ENCODE peak calls at places on chromosomes 5 and 9, in five cellular contexts. I, J, K, H and M are unnamed samples.
A peak's percentile ranks its signal among the peaks of the same experiment; 100 is the strongest.

GRCh38 chr9:108776920-108777650 is 78.7 kb downstream of the ACTL7B start:
- DNase-seq in I (no peak), J (peak; percentile 19), K (no peak), H (no peak), M (no peak)

GRCh38 chr5:149439899-149440655 is 61.0 kb upstream of the IL17B start:
- DNase-seq in I (peak; percentile 50), J (peak; percentile 47), K (peak; percentile 91), H (no peak), M (peak; percentile 90)

GRCh38 chr5:87311400-87312279 is 44.0 kb downstream of the RASA1 start:
- DNase-seq in I (no peak), J (peak; percentile 11), K (no peak), H (no peak), M (no peak)

GRCh38 chr5:92678576-92679105 is 902.4 kb downstream of the NR2F1-AS1 start:
- DNase-seq in I (peak; percentile 8), J (no peak), K (no peak), H (no peak), M (no peak)

GRCh38 chr9:95912773-95913172 is 37.3 kb downstream of the ERCC6L2 start:
- DNase-seq in I (no peak), J (no peak), K (no peak), H (no peak), M (no peak)

GRCh38 chr9:79572891-79573696 is 1.3 kb downstream of the TLE4 start:
- DNase-seq in I (peak; percentile 62), J (no peak), K (peak; percentile 50), H (no peak), M (peak; percentile 71)

GRCh38 chr5:67530609-67531255 is 334.1 kb upstream of the CD180 start:
- DNase-seq in I (peak; percentile 44), J (no peak), K (no peak), H (no peak), M (no peak)

GRCh38 chr5:139822553-139823425 is 27.2 kb downstream of the PSD2 start:
- DNase-seq in I (no peak), J (no peak), K (no peak), H (no peak), M (no peak)

GRCh38 chr9:105415344-105415980 is 32.4 kb upstream of the FSD1L start:
- DNase-seq in I (peak; percentile 72), J (peak; percentile 55), K (peak; percentile 72), H (peak; percentile 79), M (peak; percentile 87)

GRCh38 chr5:76386360-76386759 is 16.7 kb upstream of the IQGAP2 start:
- DNase-seq in I (no peak), J (no peak), K (peak; percentile 94), H (no peak), M (no peak)

GRCh38 chr5:151772029-151772867 is 494 bp downstream of the G3BP1 start:
- DNase-seq in I (peak; percentile 81), J (no peak), K (peak; percentile 65), H (peak; percentile 32), M (peak; percentile 73)

GRCh38 chr5:179268399-179268952 is 76.8 kb downstream of the ADAMTS2 start:
- DNase-seq in I (peak; percentile 18), J (no peak), K (peak; percentile 14), H (no peak), M (peak; percentile 34)

GRCh38 chr9:130321539-130321938 is 56.0 kb downstream of the HMCN2 start:
- DNase-seq in I (no peak), J (no peak), K (no peak), H (no peak), M (peak; percentile 68)

GRCh38 chr5:41112486-41113455 is 41.6 kb upstream of the MROH2B start:
- DNase-seq in I (no peak), J (peak; percentile 86), K (no peak), H (no peak), M (no peak)

GRCh38 chr9:12784461-12785250 is 9.8 kb downstream of the LURAP1L start:
- DNase-seq in I (no peak), J (peak; percentile 98), K (peak; percentile 40), H (no peak), M (no peak)

GRCh38 chr9:38373679-38374078 is 18.8 kb upstream of the ALDH1B1 start:
- DNase-seq in I (no peak), J (no peak), K (no peak), H (no peak), M (peak; percentile 12)
- H3K9ac ChIP-seq in I (no peak overlapping the region), J (no peak overlapping the region), K (no peak overlapping the region), H (no peak overlapping the region), M (no peak overlapping the region)

GRCh38 chr5:172743112-172743959 is 27.7 kb downstream of the DUSP1 start:
- DNase-seq in I (no peak), J (no peak), K (no peak), H (no peak), M (no peak)

GRCh38 chr5:172741206-172741582 is 29.8 kb downstream of the DUSP1 start:
- DNase-seq in I (no peak), J (no peak), K (no peak), H (no peak), M (no peak)

GRCh38 chr5:172740483-172741205 is 30.4 kb downstream of the DUSP1 start:
- DNase-seq in I (no peak), J (peak; percentile 93), K (no peak), H (no peak), M (no peak)

GRCh38 chr5:172736524-172737135 is 34.4 kb downstream of the DUSP1 start:
- DNase-seq in I (no peak), J (no peak), K (no peak), H (no peak), M (no peak)

DNA sequence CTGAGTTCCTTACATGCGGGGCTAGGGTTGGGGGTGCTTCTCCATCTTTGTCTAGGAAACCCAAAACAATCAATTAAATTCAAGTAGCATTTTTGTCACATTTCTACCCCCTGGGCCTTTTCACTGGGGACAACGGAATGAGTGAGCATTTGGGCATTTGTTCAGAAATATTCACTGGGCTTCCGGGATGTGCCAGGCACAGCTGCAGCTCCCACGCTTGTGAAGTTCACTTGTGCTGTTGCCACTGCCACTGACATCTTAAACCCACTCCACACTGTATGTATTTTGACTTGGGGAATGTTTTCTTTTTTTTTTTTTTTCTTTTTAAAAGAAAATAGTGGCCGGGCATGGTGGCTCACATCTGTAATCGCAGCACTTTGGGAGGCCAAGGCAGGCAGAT is 31.6 kb downstream of the DUSP1 start:
- DNase-seq in I (no peak), J (no peak), K (no peak), H (no peak), M (no peak)
- H3K27ac ChIP-seq in I (no peak overlapping the region), J (no peak overlapping the region), K (no peak overlapping the region), H (no peak overlapping the region), M (no peak overlapping the region)

GRCh38 chr5:134570886-134571285 is 45.4 kb downstream of the JADE2 start:
- DNase-seq in I (no peak), J (no peak), K (no peak), H (no peak), M (no peak)
- H3K4me1 ChIP-seq in I (peaks cover 17% of the 10 kb centered on the region), J (peaks cover 16% of the 10 kb centered on the region), K (peaks cover 3% of the 10 kb centered on the region), H (peaks cover 13% of the 10 kb centered on the region), M (no peaks in the 10 kb centered on the region)

DNA sequence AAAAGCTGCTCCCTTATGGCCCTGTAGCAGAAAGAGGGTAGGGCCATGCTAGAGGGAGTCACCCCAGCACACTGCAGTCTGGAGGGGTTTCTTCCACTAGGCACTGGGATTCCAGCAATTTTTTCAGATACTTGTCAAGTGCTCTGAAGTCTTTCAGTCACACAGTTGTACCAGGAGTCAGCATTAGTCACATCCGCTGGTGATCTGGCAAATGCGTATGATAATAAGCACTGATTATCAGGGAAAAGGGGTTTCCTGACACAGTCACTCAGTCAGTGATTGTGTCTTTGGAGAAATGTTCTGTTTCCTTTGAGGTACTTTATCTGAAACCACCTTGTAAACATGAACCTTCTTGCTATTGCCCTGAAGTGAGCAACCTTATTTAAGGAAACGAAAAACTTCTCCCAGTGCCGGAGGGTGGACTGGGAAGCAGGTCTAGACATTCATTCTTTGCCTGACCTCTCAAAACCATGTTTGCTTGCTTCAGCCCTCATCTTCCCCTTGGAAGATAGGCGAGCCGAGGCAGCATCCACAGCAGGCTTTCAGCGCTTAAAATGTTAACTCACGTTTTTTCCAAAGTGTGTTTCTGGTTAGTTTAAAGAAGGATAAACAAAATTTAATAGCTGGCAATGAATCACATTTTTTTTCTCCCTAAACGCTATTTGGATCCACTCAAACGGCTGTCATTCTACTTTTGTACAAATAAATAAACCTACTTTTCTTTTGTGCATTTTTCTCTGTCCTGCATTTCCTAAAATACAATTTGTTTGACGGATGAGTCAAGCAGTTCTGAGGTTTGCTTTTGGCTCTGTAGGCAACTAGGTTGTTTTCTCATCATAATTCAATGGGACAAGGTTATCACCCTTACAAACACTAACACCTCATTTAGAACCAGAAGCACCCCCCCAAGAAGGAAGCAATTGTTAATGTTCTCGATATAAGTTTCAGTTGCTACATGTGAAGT is 77.7 kb downstream of the FOXD1 start:
- DNase-seq in I (no peak), J (peak; percentile 98), K (no peak), H (no peak), M (peak; percentile 65)
- H3K9ac ChIP-seq in I (peak overlapping the region; percentile 82), J (no peak overlapping the region), K (no peak overlapping the region), H (no peak overlapping the region), M (no peak overlapping the region)

GRCh38 chr5:174320051-174320450 is 274.5 kb downstream of the NSG2 start:
- DNase-seq in I (no peak), J (no peak), K (no peak), H (no peak), M (peak; percentile 41)
- H3K27ac ChIP-seq in I (no peak overlapping the region), J (no peak overlapping the region), K (no peak overlapping the region), H (no peak overlapping the region), M (no peak overlapping the region)

GRCh38 chr5:173483160-173483559 is 133.3 kb downstream of the BOD1 start:
- DNase-seq in I (no peak), J (no peak), K (no peak), H (no peak), M (no peak)
- H3K4me1 ChIP-seq in I (no peaks in the 10 kb centered on the region), J (peaks cover 12% of the 10 kb centered on the region), K (no peaks in the 10 kb centered on the region), H (no peaks in the 10 kb centered on the region), M (no peaks in the 10 kb centered on the region)

GRCh38 chr5:116810937-116811336 is 236.3 kb upstream of the SEMA6A start:
- DNase-seq in I (no peak), J (no peak), K (no peak), H (peak; percentile 31), M (no peak)

GRCh38 chr5:116813906-116814305 is 239.3 kb upstream of the SEMA6A start:
- DNase-seq in I (no peak), J (no peak), K (no peak), H (no peak), M (no peak)

GRCh38 chr5:116814656-116815055 is 240.0 kb upstream of the SEMA6A start:
- DNase-seq in I (no peak), J (no peak), K (no peak), H (no peak), M (peak; percentile 55)

GRCh38 chr5:116815081-116815480 is 240.5 kb upstream of the SEMA6A start:
- DNase-seq in I (no peak), J (no peak), K (no peak), H (no peak), M (no peak)
- H3K9ac ChIP-seq in I (no peak overlapping the region), J (no peak overlapping the region), K (no peak overlapping the region), H (no peak overlapping the region), M (no peak overlapping the region)

DNA sequence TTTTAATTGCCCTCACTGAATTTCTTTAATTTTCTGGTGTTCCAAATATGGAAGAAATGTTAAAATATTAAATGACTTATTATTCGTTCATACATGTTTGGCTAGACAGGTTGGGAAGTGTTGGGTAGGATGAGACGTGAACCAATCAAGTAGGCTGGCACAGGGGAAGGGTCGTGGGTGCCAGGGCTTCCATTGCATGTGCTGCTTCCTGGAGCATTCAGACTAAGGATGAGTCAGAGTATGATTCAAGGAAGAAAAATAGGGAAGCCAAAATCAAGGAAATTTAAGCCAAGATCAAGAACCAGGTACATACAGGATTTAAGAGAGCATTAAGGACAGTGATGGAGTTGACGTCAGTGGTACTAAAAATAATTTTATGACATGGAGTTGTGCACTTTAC is 2068.0 kb downstream of the MAT2B start:
- DNase-seq in I (no peak), J (peak; percentile 0), K (no peak), H (no peak), M (no peak)
- H3K27ac ChIP-seq in I (no peak overlapping the region), J (no peak overlapping the region), K (no peak overlapping the region), H (no peak overlapping the region), M (no peak overlapping the region)

GRCh38 chr9:93191354-93191660 is 7.4 kb downstream of the WNK2 start:
- DNase-seq in I (no peak), J (no peak), K (no peak), H (no peak), M (no peak)
- H3K4me1 ChIP-seq in I (no peaks in the 10 kb centered on the region), J (no peaks in the 10 kb centered on the region), K (peaks cover 18% of the 10 kb centered on the region), H (peaks cover 14% of the 10 kb centered on the region), M (peaks cover 3% of the 10 kb centered on the region)